ENCODE peak calls at places on chromosomes 12 and 14, in ten cellular contexts. N, D, W, F, S, Y, Q, V, P and R are unnamed samples.

GRCh38 chr14:49954171-49954631 is 61.3 kb downstream of the ARF6 start:
- DNase-seq in N (no peak), D (no peak), W (no peak), F (peak; percentile 35), S (peak; percentile 55), Y (peak; percentile 71), Q (no peak), V (no peak), P (no peak), R (no peak)

GRCh38 chr12:1931642-1932041 is 13.2 kb upstream of the CACNA2D4 start:
- DNase-seq in N (no peak), D (no peak), W (no peak), F (no peak), S (no peak), Y (no peak), Q (no peak), V (no peak), P (no peak), R (no peak)

GRCh38 chr12:118591-118990 is 52.0 kb downstream of the IQSEC3 start:
- DNase-seq in N (no peak), D (no peak), W (no peak), F (no peak), S (no peak), Y (no peak), Q (no peak), V (no peak), P (no peak), R (no peak)

GRCh38 chr12:92338671-92339070 is 193.0 kb upstream of the BTG1 start:
- DNase-seq in N (no peak), D (no peak), W (no peak), F (no peak), S (no peak), Y (no peak), Q (no peak), V (no peak), P (no peak), R (no peak)

GRCh38 chr14:63759454-63759853 is 31.6 kb upstream of the SGPP1 start:
- DNase-seq in N (no peak), D (no peak), W (no peak), F (no peak), S (no peak), Y (peak; percentile 7), Q (no peak), V (no peak), P (no peak), R (no peak)

GRCh38 chr12:108363565-108363964 is 24.5 kb upstream of the CMKLR1 start:
- DNase-seq in N (no peak), D (no peak), W (no peak), F (no peak), S (no peak), Y (no peak), Q (no peak), V (no peak), P (no peak), R (no peak)

GRCh38 chr14:60984225-60984624 is 3.2 kb downstream of the SLC38A6 start:
- DNase-seq in N (no peak), D (no peak), W (no peak), F (no peak), S (no peak), Y (no peak), Q (no peak), V (no peak), P (no peak), R (no peak)

GRCh38 chr12:50251619-50252300 is 31.6 kb downstream of the LIMA1 start:
- DNase-seq in N (no peak), D (no peak), W (no peak), F (no peak), S (no peak), Y (peak; percentile 85), Q (no peak), V (no peak), P (no peak), R (no peak)

GRCh38 chr12:104513681-104514080 is 56.9 kb downstream of the CHST11 start:
- DNase-seq in N (no peak), D (no peak), W (no peak), F (no peak), S (no peak), Y (no peak), Q (no peak), V (no peak), P (no peak), R (no peak)

GRCh38 chr14:24072881-24073877 is 1.8 kb downstream of the CPNE6 start:
- DNase-seq in N (no peak), D (no peak), W (no peak), F (no peak), S (no peak), Y (no peak), Q (no peak), V (no peak), P (no peak), R (no peak)

GRCh38 chr14:24072436-24072835 is 1.1 kb downstream of the CPNE6 start:
- DNase-seq in N (no peak), D (no peak), W (no peak), F (no peak), S (no peak), Y (no peak), Q (no peak), V (no peak), P (no peak), R (no peak)

GRCh38 chr14:24070285-24071143 is 848 bp upstream of the CPNE6 start:
- DNase-seq in N (no peak), D (no peak), W (no peak), F (no peak), S (no peak), Y (no peak), Q (no peak), V (no peak), P (no peak), R (no peak)

GRCh38 chr14:24071144-24071697 is at the start of gene CPNE6:
- DNase-seq in N (no peak), D (no peak), W (no peak), F (no peak), S (no peak), Y (no peak), Q (no peak), V (no peak), P (no peak), R (no peak)

DNA sequence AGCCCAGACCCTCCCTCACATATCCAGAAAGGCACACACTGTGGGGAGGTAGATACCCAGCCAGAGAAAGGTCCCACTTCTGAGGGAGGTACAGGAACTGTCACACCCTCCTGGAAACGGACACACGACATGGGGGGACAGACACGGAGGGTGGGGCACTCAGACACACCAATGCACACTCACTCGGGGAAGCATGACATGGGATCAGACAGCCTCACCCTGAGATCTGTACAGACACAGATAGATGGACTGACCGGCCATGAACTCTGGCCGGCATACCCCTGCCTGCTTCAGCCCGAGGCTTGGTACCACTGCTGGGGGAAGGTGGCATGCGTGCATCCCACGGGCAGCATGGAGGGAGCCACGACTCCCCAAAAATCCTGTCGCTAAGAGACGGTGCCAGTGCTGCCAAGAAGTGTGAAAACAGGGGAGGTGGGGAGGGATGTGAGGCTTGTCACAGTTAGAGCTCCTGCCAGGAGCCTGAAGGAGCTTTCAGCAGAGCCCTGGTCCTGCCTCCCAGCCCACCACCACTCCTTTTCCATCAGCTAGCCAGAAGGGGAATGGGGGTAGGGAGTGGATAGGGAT is 566 bp downstream of the CPNE6 start:
- DNase-seq in N (no peak), D (no peak), W (no peak), F (no peak), S (no peak), Y (no peak), Q (no peak), V (no peak), P (no peak), R (no peak)
- H3K4me1 ChIP-seq in N (peaks cover 2% of the 10 kb centered on the region), D (peaks cover 11% of the 10 kb centered on the region), W (peaks cover 21% of the 10 kb centered on the region), F (no peaks in the 10 kb centered on the region), S (peaks cover 4% of the 10 kb centered on the region), Y (no peaks in the 10 kb centered on the region), Q (no peaks in the 10 kb centered on the region), V (no peaks in the 10 kb centered on the region), P (no peaks in the 10 kb centered on the region), R (peaks cover 13% of the 10 kb centered on the region)

GRCh38 chr12:68915055-68915454 is 17.9 kb downstream of the CPM start:
- DNase-seq in N (no peak), D (no peak), W (no peak), F (no peak), S (no peak), Y (peak; percentile 87), Q (no peak), V (no peak), P (no peak), R (no peak)

GRCh38 chr12:68911197-68911718 is 21.7 kb downstream of the CPM start:
- DNase-seq in N (no peak), D (no peak), W (no peak), F (no peak), S (no peak), Y (no peak), Q (no peak), V (no peak), P (no peak), R (no peak)

GRCh38 chr12:68913682-68914081 is 19.3 kb downstream of the CPM start:
- DNase-seq in N (no peak), D (no peak), W (no peak), F (no peak), S (no peak), Y (peak; percentile 37), Q (no peak), V (no peak), P (no peak), R (no peak)

GRCh38 chr12:68910128-68910527 is 22.8 kb downstream of the CPM start:
- DNase-seq in N (no peak), D (no peak), W (no peak), F (no peak), S (no peak), Y (peak; percentile 50), Q (no peak), V (no peak), P (no peak), R (no peak)

GRCh38 chr12:68912916-68913315 is 20.1 kb downstream of the CPM start:
- DNase-seq in N (no peak), D (no peak), W (no peak), F (no peak), S (no peak), Y (no peak), Q (no peak), V (no peak), P (no peak), R (no peak)
- TF ChIP-seq CTCF in N (no peak), D (no peak), W (no peak), F (no peak), S (no peak), Y (no peak), Q (no peak), V (no peak), P (no peak), R (no peak)

DNA sequence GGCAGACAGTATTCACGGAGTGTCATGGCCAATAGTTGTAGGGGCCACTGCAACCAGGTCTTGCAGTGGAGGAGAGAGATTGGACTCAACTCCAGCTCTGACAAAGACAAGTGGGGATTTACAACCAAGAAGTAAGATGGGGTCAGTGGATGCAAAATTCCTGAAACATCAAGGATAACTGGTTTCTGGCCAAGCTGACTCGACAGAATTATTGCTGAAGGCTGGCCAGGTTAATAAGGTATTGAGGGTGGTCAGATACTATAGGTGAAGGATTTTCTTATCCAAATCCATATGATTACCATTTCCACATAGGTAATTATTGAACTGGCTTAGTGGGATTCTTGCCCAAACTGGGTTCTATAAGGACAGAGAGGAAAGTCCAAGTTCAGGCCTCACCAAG is 64.9 kb upstream of the FOXG1 start:
- DNase-seq in N (no peak), D (no peak), W (no peak), F (no peak), S (no peak), Y (no peak), Q (no peak), V (no peak), P (no peak), R (no peak)
- H3K9me3 ChIP-seq in N (peaks cover 7% of the 10 kb centered on the region), D (no peaks in the 10 kb centered on the region), W (no peaks in the 10 kb centered on the region), F (no peaks in the 10 kb centered on the region), S (no peaks in the 10 kb centered on the region), Y (no peaks in the 10 kb centered on the region), Q (no peaks in the 10 kb centered on the region), V (no peaks in the 10 kb centered on the region), P (no peaks in the 10 kb centered on the region), R (no peaks in the 10 kb centered on the region)

GRCh38 chr14:101849125-101849524 is 87.6 kb downstream of the PPP2R5C start:
- DNase-seq in N (no peak), D (no peak), W (no peak), F (no peak), S (no peak), Y (no peak), Q (no peak), V (no peak), P (no peak), R (no peak)
- H3K4me1 ChIP-seq in N (no peaks in the 10 kb centered on the region), D (peaks cover 2% of the 10 kb centered on the region), W (peaks cover 3% of the 10 kb centered on the region), F (peaks cover 14% of the 10 kb centered on the region), S (peaks cover 30% of the 10 kb centered on the region), Y (no peaks in the 10 kb centered on the region), Q (peaks cover 10% of the 10 kb centered on the region), V (peaks cover 42% of the 10 kb centered on the region), P (no peaks in the 10 kb centered on the region), R (peaks cover 29% of the 10 kb centered on the region)